ENCODE peak calls at places on chromosomes 4 and X, in seven cellular contexts. M is pancreas, E is PC-3, S is upper lobe of left lung, Z is choroid plexus epithelial cell, F is NT2/D1, K is adipocyte. U is an unnamed sample.

GRCh38 chr4:141307241-141307689 is 86.6 kb downstream of the ZNF330 start:
- DNase-seq in Z (peak; percentile 77), M (peak; percentile 16), F (peak; percentile 47), E (peak; percentile 77), S (peak; percentile 75), K (peak; percentile 76), U (peak; percentile 65)

GRCh38 chrX:154549766-154550165 is 2.3 kb downstream of the IKBKG start:
- DNase-seq in Z (peak; percentile 34), F (no peak), E (peak; percentile 8), M (no peak), S (no peak), K (peak; percentile 59), U (no peak)

GRCh38 chr4:7739077-7739917 is 200.4 kb downstream of the AFAP1 start:
- DNase-seq in E (no peak), M (no peak), F (no peak), S (no peak), K (no peak), Z (no peak), U (peak; percentile 41)

GRCh38 chrX:149495573-149496071 is 9.5 kb downstream of the IDS start:
- DNase-seq in K (peak; percentile 62), Z (peak; percentile 75), F (no peak), S (no peak), E (peak; percentile 92), M (no peak), U (no peak)

GRCh38 chrX:24513416-24513815 is 48.3 kb downstream of the PDK3 start:
- DNase-seq in Z (no peak), K (no peak), M (no peak), F (no peak), S (no peak), E (peak; percentile 28), U (no peak)

GRCh38 chr4:38202223-38202622 is 242.0 kb downstream of the PTTG2 start:
- DNase-seq in F (no peak), Z (no peak), S (no peak), K (no peak), M (no peak), E (no peak), U (no peak)

GRCh38 chr4:88054909-88055308 is 47.5 kb downstream of the PKD2 start:
- DNase-seq in S (no peak), Z (peak; percentile 85), K (peak; percentile 50), F (peak; percentile 13), M (no peak), E (peak; percentile 69), U (no peak)

GRCh38 chr4:121706595-121707021 is 9.8 kb upstream of the ANXA5 start:
- DNase-seq in M (no peak), E (no peak), F (no peak), K (no peak), S (no peak), Z (peak; percentile 83), U (no peak)

GRCh38 chrX:9873952-9874351 is 87.7 kb downstream of the SHROOM2 start:
- DNase-seq in F (no peak), K (peak; percentile 52), E (peak; percentile 61), S (peak; percentile 65), Z (peak; percentile 40), M (no peak), U (peak; percentile 55)

GRCh38 chr4:113645771-113646455 is 115.6 kb downstream of the CAMK2D start:
- DNase-seq in M (peak; percentile 36), S (peak; percentile 62), F (peak; percentile 40), E (peak; percentile 89), K (no peak), Z (peak; percentile 50), U (no peak)

GRCh38 chr4:146110847-146111485 is 64.6 kb upstream of the LSM6 start:
- DNase-seq in M (no peak), F (no peak), E (no peak), K (no peak), S (no peak), Z (no peak), U (no peak)

GRCh38 chr4:144740316-144740715 is 94.4 kb downstream of the HHIP start:
- DNase-seq in K (no peak), Z (peak; percentile 18), S (no peak), F (no peak), M (no peak), E (no peak), U (no peak)

GRCh38 chrX:27600686-27601085 is 10.5 kb downstream of the DCAF8L2 start:
- DNase-seq in M (no peak), K (no peak), F (no peak), S (no peak), E (peak; percentile 75), Z (no peak), U (no peak)

GRCh38 chr4:76307670-76308014 is 1.1 kb downstream of the STBD1 start:
- DNase-seq in M (peak; percentile 30), F (no peak), K (no peak), E (no peak), Z (no peak), S (no peak), U (no peak)

GRCh38 chr4:768995-769394 is 56.9 kb downstream of the CPLX1 start:
- DNase-seq in E (no peak), S (no peak), Z (no peak), F (no peak), K (no peak), M (no peak), U (peak; percentile 38)

GRCh38 chrX:100819837-100820666 is at the start of gene CSTF2:
- DNase-seq in E (peak; percentile 88), F (peak; percentile 82), K (peak; percentile 89), S (peak; percentile 79), Z (peak; percentile 86), M (peak; percentile 69), U (peak; percentile 91)

GRCh38 chr4:165580379-165580905 is 201.6 kb downstream of the CPE start:
- DNase-seq in M (no peak), S (no peak), F (no peak), Z (peak; percentile 94), E (peak; percentile 76), K (peak; percentile 3), U (no peak)

GRCh38 chrX:149950681-149951080 is 12.4 kb upstream of the EOLA2 start:
- DNase-seq in M (no peak), K (peak; percentile 75), Z (peak; percentile 75), F (peak; percentile 11), E (peak; percentile 73), S (no peak), U (no peak)

DNA sequence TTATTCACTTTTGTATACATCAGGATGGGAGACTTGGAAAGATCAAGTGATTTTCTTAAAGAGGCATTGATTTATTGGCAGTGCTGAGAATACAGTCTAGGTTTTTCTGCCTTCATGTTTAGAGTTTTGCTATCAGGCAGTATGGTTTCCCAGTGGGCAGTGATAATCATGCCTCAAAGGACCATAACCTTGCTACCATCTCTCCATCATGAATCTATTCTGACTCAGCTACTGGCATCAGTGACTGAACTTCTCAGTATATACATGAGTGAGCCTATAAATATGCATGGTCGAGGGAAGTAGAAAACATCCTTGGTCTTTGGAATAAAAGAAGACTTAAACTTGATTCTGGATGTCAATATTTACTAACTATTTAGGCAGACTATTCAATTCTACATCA is 562.0 kb upstream of the AADAT start:
- DNase-seq in S (no peak), M (no peak), K (peak; percentile 38), E (peak; percentile 53), F (no peak), Z (no peak), U (no peak)
- H3K4me3 ChIP-seq in S (no peak overlapping the region), M (no peak overlapping the region), K (no peak overlapping the region), E (no peak overlapping the region), F (no peak overlapping the region), Z (no peak overlapping the region), U (no peak overlapping the region)

DNA sequence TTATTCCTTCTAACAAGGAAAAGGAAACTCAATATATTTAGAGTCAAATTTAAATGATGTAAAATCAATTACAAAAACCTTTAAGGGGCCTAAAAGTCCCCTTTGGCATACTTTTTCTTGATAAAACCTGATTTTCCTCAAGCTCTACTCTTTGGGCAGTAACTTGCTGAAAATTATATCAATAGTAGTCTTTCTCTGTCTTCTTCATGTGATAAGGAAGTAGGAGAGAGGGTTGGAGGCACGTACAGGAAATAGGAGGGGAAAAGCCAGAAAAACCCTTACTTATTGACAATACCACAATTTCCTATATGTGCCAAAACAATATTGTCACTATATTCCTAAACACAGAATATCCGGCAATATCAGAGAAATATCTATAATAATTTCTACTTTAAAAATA is 9.6 kb downstream of the RHOH start:
- DNase-seq in E (no peak), M (no peak), K (no peak), F (no peak), Z (no peak), S (no peak), U (no peak)
- H3K4me3 ChIP-seq in E (no peak overlapping the region), M (no peak overlapping the region), K (no peak overlapping the region), F (no peak overlapping the region), Z (no peak overlapping the region), S (no peak overlapping the region), U (peak overlapping the region; percentile 11)

GRCh38 chrX:40542972-40543371 is 37.8 kb upstream of the ATP6AP2 start:
- DNase-seq in E (no peak), F (no peak), S (no peak), K (no peak), Z (no peak), M (no peak), U (no peak)

GRCh38 chrX:40543661-40544328 is 37.0 kb upstream of the ATP6AP2 start:
- DNase-seq in E (peak; percentile 82), F (peak; percentile 59), Z (peak; percentile 54), K (peak; percentile 82), S (no peak), M (peak; percentile 17), U (no peak)

GRCh38 chrX:40542208-40542607 is 38.6 kb upstream of the ATP6AP2 start:
- DNase-seq in F (no peak), K (no peak), Z (no peak), E (no peak), M (no peak), S (no peak), U (no peak)

GRCh38 chrX:40546870-40547269 is 33.9 kb upstream of the ATP6AP2 start:
- DNase-seq in Z (no peak), E (no peak), F (no peak), K (no peak), M (no peak), S (no peak), U (no peak)

DNA sequence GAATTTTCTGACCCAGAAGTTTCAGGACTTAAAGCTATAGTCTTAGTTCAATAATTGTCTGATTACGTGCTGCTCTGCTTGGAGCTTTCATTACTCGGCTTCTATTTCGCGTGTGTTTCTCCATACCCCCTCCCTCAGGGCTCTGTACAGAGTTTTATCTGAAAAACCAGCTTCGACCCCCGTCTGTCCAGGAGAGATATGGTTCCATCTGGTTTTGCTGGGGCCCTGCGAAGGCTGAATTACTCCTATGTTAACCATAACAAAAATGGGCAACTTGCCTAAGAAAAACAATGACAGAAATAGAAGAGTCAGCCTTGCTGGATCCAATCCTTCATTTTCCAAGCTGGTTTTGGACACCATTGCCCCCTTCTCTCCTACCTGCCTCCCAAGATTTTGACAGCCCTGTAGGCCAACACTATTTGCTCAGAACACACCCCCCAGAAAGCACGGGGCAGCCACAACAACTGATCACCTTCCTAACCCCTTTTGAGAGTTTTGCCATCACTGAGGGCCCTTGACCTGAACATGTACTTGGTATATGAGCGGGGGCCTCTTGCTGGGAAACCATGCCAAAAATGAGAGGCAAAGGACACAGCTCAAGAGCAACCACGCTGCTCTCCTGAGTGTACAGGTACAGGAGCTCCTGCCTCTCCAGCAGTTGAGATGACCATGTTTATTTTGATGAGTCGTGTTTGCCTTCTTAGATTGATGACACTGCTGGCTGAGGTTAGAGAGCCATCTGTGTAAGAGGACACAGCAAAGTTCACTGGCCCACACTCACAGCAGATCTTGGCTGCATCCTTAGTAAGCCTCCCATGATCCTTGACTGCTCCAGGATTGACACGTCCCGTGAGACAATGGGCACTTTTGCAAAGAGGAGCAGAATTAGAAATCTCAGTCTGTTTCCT is 36.2 kb upstream of the ATP6AP2 start:
- DNase-seq in E (peak; percentile 42), Z (peak; percentile 2), S (peak; percentile 23), F (no peak), M (no peak), K (peak; percentile 9), U (no peak)
- H3K4me3 ChIP-seq in E (no peak overlapping the region), Z (no peak overlapping the region), S (no peak overlapping the region), F (no peak overlapping the region), M (no peak overlapping the region), K (peak overlapping the region; percentile 42), U (no peak overlapping the region)

GRCh38 chr4:119623025-119623424 is 5.6 kb downstream of the PDE5A start:
- DNase-seq in K (peak; percentile 65), E (peak; percentile 48), S (no peak), Z (peak; percentile 73), M (no peak), F (no peak), U (no peak)
- H3K4me3 ChIP-seq in K (no peak overlapping the region), E (no peak overlapping the region), S (no peak overlapping the region), Z (no peak overlapping the region), M (no peak overlapping the region), F (no peak overlapping the region), U (no peak overlapping the region)